ENCODE peak calls at places on chromosomes 1 and 21, in four cellular contexts. Q is WTC11, T is K562, G is HepG2. D is an unnamed sample.

GRCh38 chr1:31647106-31647505 is 2.4 kb upstream of the PEF1 start:
- DNase-seq in Q (no peak), T (no peak), G (peak), D (no peak)

GRCh38 chr1:241356519-241357365 is at the start of gene RGS7:
- DNase-seq in Q (peak), T (no peak), G (peak), D (peak)

GRCh38 chr1:23354260-23354659 is 10.2 kb upstream of the HNRNPR start:
- DNase-seq in Q (no peak), T (peak), G (peak), D (no peak)

GRCh38 chr1:109392788-109393580 is 4.7 kb downstream of the SORT1 start:
- DNase-seq in Q (no peak), T (peak), G (peak), D (no peak)

GRCh38 chr1:98045211-98046030 is 124.6 kb upstream of the DPYD start:
- DNase-seq in Q (no peak), T (no peak), G (no peak), D (peak)

GRCh38 chr21:43921979-43922945 is 57.2 kb downstream of the AGPAT3 start:
- DNase-seq in Q (no peak), T (peak), G (no peak), D (no peak)

GRCh38 chr21:44640761-44641160 is 3.6 kb downstream of the KRTAP10-10 start:
- DNase-seq in Q (no peak), T (no peak), G (no peak), D (no peak)

GRCh38 chr1:85934531-85934930 is 222.0 kb downstream of the COL24A1 start:
- DNase-seq in Q (no peak), T (no peak), G (no peak), D (no peak)

GRCh38 chr1:228282329-228283042 is 74.6 kb downstream of the OBSCN start:
- DNase-seq in Q (peak), T (no peak), G (no peak), D (no peak)

GRCh38 chr1:197948926-197949899 is 32.0 kb downstream of the LHX9 start:
- DNase-seq in Q (no peak), T (no peak), G (no peak), D (no peak)

GRCh38 chr21:15172963-15173362 is 108.2 kb upstream of the NRIP1 start:
- DNase-seq in Q (no peak), T (no peak), G (peak), D (no peak)
- TF ChIP-seq USF2 in Q (no peak), T (no peak), G (no peak), D (no peak)

GRCh38 chr21:37532868-37533780 is 166.6 kb downstream of the DYRK1A start:
- DNase-seq in Q (peak), T (peak), G (no peak), D (no peak)
- TF ChIP-seq FOXJ3 in Q (no peak), T (no peak), G (no peak), D (no peak)

GRCh38 chr1:1183833-1184775 is 10.4 kb downstream of the TTLL10 start:
- DNase-seq in Q (peak), T (peak), G (no peak), D (peak)

GRCh38 chr1:1181129-1181937 is 7.7 kb downstream of the TTLL10 start:
- DNase-seq in Q (peak), T (no peak), G (no peak), D (peak)

GRCh38 chr1:1183221-1183747 is 9.6 kb downstream of the TTLL10 start:
- DNase-seq in Q (peak), T (no peak), G (no peak), D (peak)

GRCh38 chr1:1181938-1182410 is 8.3 kb downstream of the TTLL10 start:
- DNase-seq in Q (peak), T (no peak), G (no peak), D (peak)

DNA sequence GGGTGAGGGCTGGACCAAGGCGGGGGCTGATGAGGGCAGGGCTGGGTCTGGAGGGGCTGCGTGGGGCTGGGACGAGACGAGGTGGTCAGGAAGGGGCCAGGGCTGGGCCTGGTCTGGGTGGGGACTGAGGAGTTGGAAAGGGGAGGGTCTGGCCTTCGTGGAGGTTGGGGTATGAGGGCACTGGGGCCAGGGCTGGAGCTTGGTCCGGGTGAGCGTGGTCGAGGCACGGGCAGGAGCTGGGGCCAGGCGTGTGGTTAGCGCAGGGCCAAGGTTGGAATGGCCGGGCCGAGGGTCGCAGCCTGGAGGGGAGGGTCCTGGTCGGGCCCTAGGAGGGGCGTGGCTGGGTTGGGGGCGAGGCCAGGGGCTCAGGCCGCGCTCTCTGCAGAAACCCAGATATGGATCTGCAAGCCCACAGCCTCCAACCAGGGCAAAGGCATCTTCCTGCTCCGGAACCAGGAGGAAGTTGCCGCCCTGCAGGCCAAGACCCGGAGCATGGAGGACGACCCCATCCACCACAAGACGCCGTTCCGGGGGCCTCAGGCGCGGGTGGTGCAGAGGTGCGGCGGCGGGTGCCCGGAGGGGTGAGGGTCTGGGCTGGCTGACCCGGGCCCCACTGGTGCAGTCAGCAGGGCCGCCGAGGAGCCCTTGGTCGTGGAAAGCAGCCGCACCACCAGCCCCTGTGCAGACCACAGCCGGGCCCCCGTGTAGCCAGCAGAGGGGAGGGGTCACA is 9.0 kb downstream of the TTLL10 start:
- DNase-seq in Q (peak), T (no peak), G (no peak), D (peak)
- TF ChIP-seq USF2 in Q (no peak), T (no peak), G (no peak), D (no peak)

GRCh38 chr21:42579456-42580075 is 65.9 kb downstream of the SLC37A1 start:
- DNase-seq in Q (no peak), T (no peak), G (no peak), D (no peak)

GRCh38 chr21:42578034-42578433 is 64.4 kb downstream of the SLC37A1 start:
- DNase-seq in Q (no peak), T (no peak), G (no peak), D (no peak)

GRCh38 chr21:42580793-42581201 is 67.1 kb downstream of the SLC37A1 start:
- DNase-seq in Q (peak), T (no peak), G (no peak), D (no peak)

GRCh38 chr21:42580076-42580792 is 66.6 kb downstream of the SLC37A1 start:
- DNase-seq in Q (peak), T (no peak), G (no peak), D (no peak)

DNA sequence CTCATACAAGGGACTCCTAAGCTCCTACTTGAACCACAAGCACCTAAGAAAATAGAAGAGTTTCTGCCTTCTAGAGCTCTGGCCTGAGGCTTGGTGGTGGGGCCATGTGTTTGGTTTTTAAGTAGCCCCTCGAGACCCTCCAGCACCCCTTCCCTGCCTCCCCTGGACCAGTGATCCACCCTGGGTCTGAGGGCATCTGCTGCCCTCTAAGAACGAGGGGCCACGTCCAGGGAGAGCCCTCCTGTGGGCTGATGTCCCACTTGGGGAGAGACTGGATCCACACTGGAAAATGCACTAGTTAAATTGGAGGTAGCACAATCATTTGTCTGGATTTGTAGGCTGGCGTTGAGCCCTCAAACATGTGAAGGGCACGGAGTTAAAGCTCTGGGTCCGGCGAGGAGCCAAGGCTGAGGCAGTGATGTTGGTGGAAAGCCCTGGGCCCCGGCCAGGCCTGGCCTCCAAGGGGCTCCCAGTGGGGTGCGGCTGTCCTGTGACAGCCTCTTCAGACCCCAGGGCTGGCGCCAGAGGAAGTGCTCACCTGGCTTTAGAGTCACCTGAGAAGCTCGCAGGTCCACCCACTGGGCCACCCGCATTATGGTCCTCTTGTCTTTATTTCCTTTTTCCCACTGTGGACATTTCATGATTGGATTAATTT is 65.2 kb downstream of the SLC37A1 start:
- DNase-seq in Q (no peak), T (no peak), G (no peak), D (no peak)
- TF ChIP-seq FOXJ3 in Q (no peak), T (no peak), G (no peak), D (no peak)

GRCh38 chr1:5005171-5005570 is 350.8 kb downstream of the AJAP1 start:
- DNase-seq in Q (no peak), T (no peak), G (no peak), D (no peak)

GRCh38 chr1:5001466-5001865 is 347.1 kb downstream of the AJAP1 start:
- DNase-seq in Q (no peak), T (peak), G (no peak), D (no peak)
- TF ChIP-seq USF2 in Q (no peak), T (no peak), G (no peak), D (no peak)

D was measured in SK-N-SH.